ENCODE peak calls at places on chromosomes 7 and 10, in four cellular contexts. A, I, P and L are unnamed samples.

GRCh38 chr7:117402109-117402508 is 25.2 kb downstream of the ASZ1 start:
- DNase-seq in A (no peak), I (no peak), P (no peak), L (no peak)

GRCh38 chr7:128233471-128233870 is 7.6 kb upstream of the LEP start:
- DNase-seq in A (no peak), I (no peak), P (no peak), L (no peak)

GRCh38 chr7:110119883-110120581 is 970.9 kb upstream of the LRRN3 start:
- DNase-seq in A (no peak), I (no peak), P (peak; percentile 13), L (no peak)

GRCh38 chr10:59801171-59801570 is 47.9 kb upstream of the MRLN start:
- DNase-seq in A (no peak), I (no peak), P (no peak), L (no peak)

GRCh38 chr10:93199221-93199681 is 125.6 kb downstream of the CYP26A1 start:
- DNase-seq in A (no peak), I (no peak), P (no peak), L (no peak)

GRCh38 chr10:3729397-3729796 is 55.6 kb downstream of the KLF6 start:
- DNase-seq in A (no peak), I (no peak), P (no peak), L (no peak)

GRCh38 chr10:70779685-70780369 is 5.3 kb downstream of the TBATA start:
- DNase-seq in A (peak; percentile 37), I (peak; percentile 7), P (no peak), L (no peak)

GRCh38 chr7:32476816-32477648 is 13.1 kb downstream of the LSM5 start:
- DNase-seq in A (no peak), I (no peak), P (no peak), L (no peak)

GRCh38 chr10:125146791-125147604 is 13.4 kb downstream of the CTBP2 start:
- DNase-seq in A (no peak), I (no peak), P (no peak), L (no peak)

GRCh38 chr7:151453326-151453791 is 13.4 kb upstream of the CRYGN start:
- DNase-seq in A (no peak), I (no peak), P (no peak), L (no peak)

GRCh38 chr10:79127151-79127961 is 58.6 kb downstream of the ZMIZ1 start:
- DNase-seq in A (peak; percentile 87), I (no peak), P (peak; percentile 56), L (no peak)

GRCh38 chr7:107398161-107398560 is 71.7 kb upstream of the GPR22 start:
- DNase-seq in A (no peak), I (no peak), P (no peak), L (no peak)

GRCh38 chr7:138008588-138009349 is 6.9 kb upstream of the CREB3L2 start:
- DNase-seq in A (peak; percentile 55), I (peak; percentile 63), P (peak; percentile 56), L (no peak)

GRCh38 chr7:138004936-138005335 is 3.0 kb upstream of the CREB3L2 start:
- DNase-seq in A (no peak), I (no peak), P (no peak), L (no peak)

GRCh38 chr7:138006106-138006505 is 4.2 kb upstream of the CREB3L2 start:
- DNase-seq in A (no peak), I (no peak), P (no peak), L (no peak)

GRCh38 chr7:138009350-138009653 is 7.4 kb upstream of the CREB3L2 start:
- DNase-seq in A (no peak), I (no peak), P (no peak), L (no peak)

GRCh38 chr7:138008046-138008587 is 6.2 kb upstream of the CREB3L2 start:
- DNase-seq in A (no peak), I (no peak), P (no peak), L (no peak)
- TF ChIP-seq POLR2AphosphoS5 in A (no peak), I (no peak), P (no peak), L (no peak)

GRCh38 chr10:110207805-110208613 is 604 bp downstream of the MXI1 start:
- DNase-seq in A (peak; percentile 49), I (peak; percentile 66), P (no peak), L (no peak)
- H3K9ac ChIP-seq in A (peak overlapping the region; percentile 92), I (peak overlapping the region; percentile 68), P (peak overlapping the region; percentile 58), L (peak overlapping the region; percentile 76)

DNA sequence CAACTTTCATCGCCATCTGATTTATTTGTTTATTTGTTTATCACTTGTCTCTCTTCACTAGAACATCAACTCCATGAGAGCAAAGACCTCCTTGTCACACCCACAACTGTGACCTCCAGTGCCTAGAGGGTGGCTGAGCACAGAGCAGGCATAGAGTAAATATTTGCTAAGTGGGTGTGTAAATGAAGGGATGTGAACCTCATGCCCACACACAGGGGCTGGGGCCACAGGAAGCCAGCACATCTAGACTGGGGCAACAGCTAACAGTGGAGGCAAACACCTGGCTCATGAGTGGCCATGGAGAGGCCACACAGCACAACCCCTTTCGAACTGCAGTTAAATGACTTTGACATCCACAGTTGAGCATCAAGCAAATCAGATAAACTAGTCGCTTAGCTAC is 39.8 kb downstream of the AKR1B1 start:
- DNase-seq in A (no peak), I (no peak), P (no peak), L (no peak)
- TF ChIP-seq POLR2AphosphoS5 in A (no peak), I (no peak), P (no peak), L (no peak)

GRCh38 chr7:140239653-140239935 is 62.8 kb upstream of the KDM7A start:
- DNase-seq in A (peak; percentile 58), I (no peak), P (no peak), L (no peak)

GRCh38 chr7:140238778-140239652 is 62.2 kb upstream of the KDM7A start:
- DNase-seq in A (no peak), I (no peak), P (no peak), L (no peak)

GRCh38 chr7:140237390-140237789 is 60.6 kb upstream of the KDM7A start:
- DNase-seq in A (no peak), I (no peak), P (no peak), L (no peak)

GRCh38 chr7:140245611-140246105 is 68.9 kb upstream of the KDM7A start:
- DNase-seq in A (peak; percentile 71), I (no peak), P (no peak), L (no peak)

DNA sequence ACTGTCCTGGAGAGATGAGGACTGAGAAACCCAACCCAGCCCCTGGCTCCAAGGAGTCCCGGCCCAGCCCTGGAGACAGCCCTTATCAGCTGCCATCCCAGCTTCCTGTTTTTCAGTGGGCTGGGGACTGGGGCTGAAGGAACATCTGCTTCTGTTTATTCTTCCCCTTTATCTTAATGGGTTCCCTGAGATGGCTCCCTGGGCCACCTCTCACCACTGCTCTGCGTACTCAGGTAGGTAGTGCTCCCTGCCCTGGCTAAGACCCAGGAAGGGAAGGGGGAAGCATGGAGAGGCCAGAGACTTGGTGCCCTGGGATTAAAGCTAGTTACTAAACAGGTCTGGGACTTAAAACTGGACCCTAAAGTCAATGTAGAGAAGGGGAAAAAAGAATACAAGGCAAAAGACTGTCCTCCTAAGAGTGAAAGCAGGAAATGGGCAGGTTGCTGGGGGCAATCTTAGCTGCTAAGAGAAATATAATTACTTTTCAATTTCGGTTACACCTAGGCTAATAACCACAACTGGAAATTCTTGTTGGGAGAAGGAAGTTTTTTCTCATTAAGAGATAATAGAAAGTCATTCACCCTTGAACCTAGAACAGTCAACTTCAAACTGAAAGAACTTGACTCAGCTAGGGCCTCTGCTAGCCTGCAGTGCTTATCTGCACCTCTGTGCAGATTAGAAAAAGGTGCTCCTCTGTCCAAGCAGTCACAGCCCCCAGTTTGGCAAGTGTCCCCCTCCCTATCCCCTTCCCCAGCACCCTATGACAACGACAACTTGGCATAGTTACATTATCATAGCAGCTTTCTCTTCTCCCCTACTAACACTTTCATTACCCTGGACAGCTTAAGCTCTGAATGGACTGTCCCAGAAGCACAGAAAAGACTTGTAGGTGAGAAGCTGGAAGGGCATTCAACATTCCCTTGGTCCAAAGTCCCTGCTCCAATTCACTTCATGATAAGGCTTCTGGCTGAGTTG is 65.6 kb upstream of the KDM7A start:
- DNase-seq in A (peak; percentile 95), I (peak; percentile 81), P (no peak), L (no peak)
- H3K9ac ChIP-seq in A (peak overlapping the region; percentile 70), I (no peak overlapping the region), P (no peak overlapping the region), L (no peak overlapping the region)

GRCh38 chr10:132676193-132676891 is 109.6 kb downstream of the NKX6-2 start:
- DNase-seq in A (no peak), I (no peak), P (no peak), L (no peak)
- TF ChIP-seq POLR2AphosphoS5 in A (no peak), I (no peak), P (no peak), L (no peak)

GRCh38 chr7:53218730-53219504 is 183.5 kb downstream of the POM121L12 start:
- DNase-seq in A (no peak), I (peak; percentile 64), P (no peak), L (no peak)
- H3K9ac ChIP-seq in A (no peak overlapping the region), I (no peak overlapping the region), P (no peak overlapping the region), L (no peak overlapping the region)

GRCh38 chr10:98357208-98357836 is 57.7 kb downstream of the PYROXD2 start:
- DNase-seq in A (no peak), I (no peak), P (no peak), L (no peak)
- TF ChIP-seq POLR2AphosphoS5 in A (no peak), I (no peak), P (no peak), L (no peak)

GRCh38 chr7:76051840-76052239 is 3.9 kb downstream of the MDH2 start:
- DNase-seq in A (no peak), I (no peak), P (no peak), L (no peak)

GRCh38 chr7:76054129-76055120 is 6.5 kb downstream of the MDH2 start:
- DNase-seq in A (no peak), I (no peak), P (no peak), L (no peak)

GRCh38 chr7:76056241-76056640 is 8.3 kb downstream of the MDH2 start:
- DNase-seq in A (no peak), I (no peak), P (no peak), L (no peak)

GRCh38 chr7:76050545-76050944 is 2.6 kb downstream of the MDH2 start:
- DNase-seq in A (no peak), I (no peak), P (no peak), L (no peak)

GRCh38 chr7:76053461-76053860 is 5.6 kb downstream of the MDH2 start:
- DNase-seq in A (no peak), I (no peak), P (no peak), L (no peak)
- H3K9ac ChIP-seq in A (peak overlapping the region; percentile 8), I (no peak overlapping the region), P (no peak overlapping the region), L (no peak overlapping the region)